ENCODE peak calls at places on chromosomes 11 and 22, in ten cellular contexts. Z is SK-N-SH, L is IMR-90, T is SJCRH30, S is fibroblast of lung, I is endothelial cell of umbilical vein, C is Panc1, V is tibial nerve, O is body of pancreas, D is tibial artery. E is an unnamed sample. For H3K4me1, the result is how much of the 10 kb centered on the place peaks cover.

GRCh38 chr22:21102659-21103267 is 57.0 kb downstream of the LRRC74B start:
- DNase-seq in O (peak), S (peak), C (peak), D (peak), V (peak), Z (peak), L (peak), I (peak), T (peak), E (peak)

GRCh38 chr11:125373426-125374391 is 122.4 kb downstream of the FEZ1 start:
- DNase-seq in Z (no peak), L (peak), S (peak), C (no peak), I (no peak), T (no peak), D (peak), V (no peak), O (no peak), E (peak)

GRCh38 chr11:2092464-2092910 is 46.7 kb downstream of the IGF2 start:
- DNase-seq in Z (no peak), D (no peak), O (no peak), S (no peak), C (no peak), T (no peak), V (no peak), I (no peak), L (no peak), E (no peak)

GRCh38 chr11:44943118-44943517 is 7.6 kb downstream of the TP53I11 start:
- DNase-seq in O (no peak), L (no peak), S (no peak), V (no peak), Z (no peak), D (no peak), I (peak), T (no peak), C (no peak), E (no peak)

GRCh38 chr11:73652046-73652730 is 5.8 kb downstream of the PLEKHB1 start:
- DNase-seq in D (no peak), I (peak), T (peak), V (peak), O (peak), S (no peak), Z (no peak), L (no peak), C (no peak), E (no peak)

GRCh38 chr11:111944651-111945051 is 7.5 kb downstream of the DIXDC1 start:
- DNase-seq in O (no peak), Z (no peak), S (peak), V (no peak), T (no peak), D (no peak), L (peak), I (peak), C (no peak), E (no peak)

GRCh38 chr22:25402160-25402500 is 162.3 kb upstream of the GRK3 start:
- DNase-seq in I (no peak), V (no peak), T (no peak), Z (no peak), L (no peak), D (no peak), S (no peak), C (no peak), O (no peak), E (no peak)

GRCh38 chr11:124075841-124076571 is 34.9 kb upstream of the OR10G7 start:
- DNase-seq in Z (peak), I (peak), C (no peak), L (no peak), O (no peak), T (no peak), D (no peak), S (no peak), V (no peak), E (peak)

GRCh38 chr11:129048911-129049310 is 106.2 kb upstream of the TP53AIP1 start:
- DNase-seq in O (no peak), C (no peak), D (no peak), I (no peak), T (no peak), S (no peak), L (no peak), V (no peak), Z (no peak), E (no peak)

DNA sequence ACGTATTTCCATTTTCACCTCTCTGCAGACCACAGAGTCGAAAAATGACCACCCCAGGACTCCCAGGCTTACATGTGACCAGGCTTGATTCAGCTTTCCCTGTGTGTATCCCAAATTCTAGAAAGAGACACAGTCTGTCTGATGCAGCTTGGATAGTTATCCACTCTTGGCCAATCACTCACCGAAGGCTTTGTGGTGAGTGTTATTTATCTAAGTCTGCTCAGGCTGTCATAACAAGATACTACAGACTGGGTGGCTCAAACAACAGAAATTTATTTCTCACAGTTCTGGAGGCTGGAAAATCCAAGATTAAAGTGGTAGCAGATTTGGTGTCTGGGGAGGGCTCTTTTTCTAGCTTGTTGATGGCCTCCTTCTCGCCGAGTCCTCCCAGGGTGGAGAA is 63.2 kb downstream of the ZBTB16 start:
- DNase-seq in L (no peak), Z (no peak), V (no peak), D (no peak), T (no peak), I (no peak), O (no peak), C (no peak), S (no peak), E (no peak)
- H3K27ac ChIP-seq in L (no peak), Z (no peak), V (peak), D (peak), T (no peak), I (no peak), O (no peak), C (no peak), S (no peak), E (no peak)

GRCh38 chr22:35873426-35873825 is 155.2 kb downstream of the RBFOX2 start:
- DNase-seq in S (no peak), C (no peak), V (no peak), L (no peak), Z (no peak), D (no peak), O (no peak), T (no peak), I (no peak), E (no peak)
- H3K4me1 ChIP-seq in S (under half), C (under half), V (under half), L (under half), Z (under half), D (under half), O (under half), T (under half), I (under half), E (under half)

DNA sequence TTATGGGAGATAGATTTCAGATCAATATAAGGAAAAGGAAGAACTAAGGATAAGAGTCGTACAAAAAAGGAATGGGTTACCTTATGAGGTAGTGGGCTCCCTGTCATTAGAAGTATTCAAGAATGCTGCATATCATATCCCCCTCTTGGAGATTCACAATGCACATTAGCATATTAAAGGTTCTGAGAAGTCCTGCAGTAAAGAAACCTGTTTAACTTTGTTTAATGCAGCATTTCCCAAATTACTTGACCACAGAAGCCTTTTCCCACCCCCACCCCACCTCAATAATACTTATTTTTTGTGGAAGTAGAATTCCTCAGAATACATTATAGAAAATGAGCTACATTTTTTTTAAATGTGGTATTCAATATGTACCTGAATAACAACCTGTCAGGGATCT is 30.9 kb downstream of the PHF21A start:
- DNase-seq in L (no peak), C (no peak), T (no peak), I (no peak), V (no peak), Z (no peak), O (no peak), D (no peak), S (no peak), E (no peak)
- H3K27ac ChIP-seq in L (no peak), C (no peak), T (no peak), I (no peak), V (no peak), Z (no peak), O (no peak), D (no peak), S (no peak), E (no peak)

GRCh38 chr22:17117890-17118289 is 3.3 kb downstream of the TMEM121B start:
- DNase-seq in Z (no peak), L (no peak), O (no peak), S (no peak), D (no peak), C (no peak), V (peak), I (no peak), T (no peak), E (no peak)
- H3K4me1 ChIP-seq in Z (under half), L (under half), O (under half), S (under half), D (under half), C (under half), V (under half), I (under half), T (under half), E (under half)

GRCh38 chr22:50171319-50171964 is 911 bp downstream of the PANX2 start:
- DNase-seq in D (no peak), Z (no peak), T (no peak), O (no peak), S (no peak), I (no peak), L (no peak), C (no peak), V (no peak), E (no peak)
- H3K27ac ChIP-seq in D (no peak), Z (no peak), T (no peak), O (no peak), S (no peak), I (no peak), L (no peak), C (no peak), V (no peak), E (no peak)

GRCh38 chr22:26648011-26648497 is 9.3 kb upstream of the MIAT start:
- DNase-seq in I (no peak), Z (peak), V (no peak), S (no peak), T (peak), C (no peak), D (no peak), O (no peak), L (no peak), E (no peak)

GRCh38 chr22:26646158-26646557 is 11.2 kb upstream of the MIAT start:
- DNase-seq in S (no peak), V (no peak), O (no peak), Z (no peak), T (no peak), C (no peak), I (no peak), D (no peak), L (peak), E (no peak)

GRCh38 chr22:26642465-26643367 is 14.7 kb upstream of the MIAT start:
- DNase-seq in D (no peak), S (no peak), Z (no peak), C (no peak), T (no peak), L (no peak), I (no peak), O (no peak), V (no peak), E (peak)

GRCh38 chr22:26648761-26649363 is 8.5 kb upstream of the MIAT start:
- DNase-seq in S (no peak), O (no peak), Z (peak), T (no peak), L (no peak), D (no peak), I (no peak), C (no peak), V (no peak), E (no peak)

DNA sequence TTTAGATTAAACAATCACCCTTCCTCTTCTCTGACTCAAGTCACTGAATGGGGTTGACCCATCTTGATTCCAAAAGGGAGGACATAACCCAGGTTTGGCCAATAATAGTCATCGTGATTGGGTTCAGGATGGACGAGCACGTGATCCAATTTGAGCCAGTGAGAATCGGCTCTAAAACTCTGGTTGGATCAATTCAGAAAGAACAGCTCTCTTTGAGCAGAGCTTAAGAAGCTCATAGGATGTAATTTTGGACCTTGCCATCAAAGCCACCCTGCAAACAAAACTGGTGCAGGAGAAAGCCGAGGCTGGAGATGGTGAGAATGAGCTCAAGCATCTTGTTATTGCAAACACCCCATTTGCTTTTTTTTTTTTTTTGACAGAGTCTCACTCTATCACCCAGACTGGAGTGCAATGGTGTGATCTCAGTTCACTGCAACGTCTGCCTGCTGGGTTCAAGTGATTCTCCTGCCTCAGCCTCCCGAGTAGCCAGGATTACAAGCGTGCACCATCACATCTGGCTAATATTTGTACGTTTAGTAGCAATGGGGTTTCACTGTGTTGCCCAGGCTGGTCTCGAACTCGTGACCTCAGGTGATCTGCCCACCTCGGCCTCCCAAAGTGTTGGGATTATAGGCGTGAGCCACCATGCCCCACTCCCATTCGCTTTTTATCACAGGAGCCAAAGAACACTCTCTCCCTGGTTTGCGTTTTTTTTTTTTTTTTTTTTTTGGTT is 13.9 kb upstream of the MIAT start:
- DNase-seq in I (no peak), S (no peak), D (no peak), Z (no peak), C (no peak), L (no peak), V (no peak), T (no peak), O (no peak), E (no peak)
- H3K4me1 ChIP-seq in I (under half), S (under half), D (under half), Z (under half), C (under half), L (under half), V (under half), T (under half), O (under half), E (under half)

GRCh38 chr11:66866007-66866406 is 9.1 kb downstream of the LRFN4 start:
- DNase-seq in T (no peak), I (no peak), C (no peak), D (no peak), V (no peak), Z (no peak), O (no peak), L (no peak), S (no peak), E (no peak)
- H3K27ac ChIP-seq in T (peak), I (no peak), C (no peak), D (no peak), V (no peak), Z (no peak), O (no peak), L (no peak), S (no peak), E (no peak)

GRCh38 chr11:71247551-71248250 is 4.7 kb downstream of the SHANK2 start:
- DNase-seq in D (no peak), T (no peak), V (no peak), S (no peak), Z (no peak), I (no peak), O (no peak), L (no peak), C (no peak), E (peak)

GRCh38 chr11:71246559-71246958 is 5.8 kb downstream of the SHANK2 start:
- DNase-seq in Z (peak), C (no peak), I (no peak), T (no peak), V (no peak), O (no peak), S (no peak), L (no peak), D (no peak), E (no peak)

GRCh38 chr11:71249301-71249700 is 3.1 kb downstream of the SHANK2 start:
- DNase-seq in C (no peak), V (no peak), Z (peak), I (no peak), L (no peak), S (no peak), O (no peak), D (no peak), T (no peak), E (no peak)

GRCh38 chr11:71248656-71249055 is 3.7 kb downstream of the SHANK2 start:
- DNase-seq in C (no peak), V (no peak), S (no peak), L (no peak), T (no peak), I (no peak), D (no peak), Z (peak), O (peak), E (no peak)

GRCh38 chr11:71248251-71248570 is 4.2 kb downstream of the SHANK2 start:
- DNase-seq in V (no peak), O (peak), Z (no peak), L (no peak), T (no peak), D (no peak), I (no peak), C (no peak), S (no peak), E (no peak)
- H3K4me1 ChIP-seq in V (under half), O (under half), Z (under half), L (under half), T (under half), D (under half), I (under half), C (under half), S (under half), E (under half)

GRCh38 chr11:47435687-47436086 is 9.4 kb upstream of the PSMC3 start:
- DNase-seq in S (no peak), Z (no peak), L (no peak), D (no peak), C (no peak), O (no peak), T (no peak), V (no peak), I (no peak), E (no peak)
- H3K27ac ChIP-seq in S (no peak), Z (no peak), L (no peak), D (no peak), C (no peak), O (no peak), T (no peak), V (no peak), I (no peak), E (no peak)

GRCh38 chr22:28581020-28581419 is 98.6 kb downstream of the TTC28 start:
- DNase-seq in V (no peak), L (no peak), S (no peak), O (no peak), T (no peak), C (no peak), Z (no peak), D (no peak), I (no peak), E (no peak)
- H3K4me1 ChIP-seq in V (under half), L (under half), S (under half), O (under half), T (under half), C (under half), Z (under half), D (under half), I (under half), E (under half)

E was measured in A673.